ENCODE peak calls at places on chromosomes 11 and 22, in five cellular contexts. C is GM12878, W is HepG2, E is HCT116, X is K562. A is an unnamed sample.
A peak's percentile ranks its signal among the peaks of the same experiment; 100 is the strongest.

GRCh38 chr11:587978-588380 is 11.7 kb downstream of the PHRF1 start:
- DNase-seq in C (no peak), W (peak; percentile 96), E (no peak), X (peak; percentile 79), A (no peak)

GRCh38 chr11:33829430-33830141 is 55.3 kb upstream of the FBXO3 start:
- DNase-seq in C (peak; percentile 28), W (peak; percentile 13), E (peak; percentile 40), X (peak; percentile 77), A (peak; percentile 85)

GRCh38 chr11:47387944-47388696 is 9.8 kb upstream of the SPI1 start:
- DNase-seq in C (no peak), W (no peak), E (no peak), X (no peak), A (no peak)

GRCh38 chr22:44884562-44884961 is 125.2 kb downstream of the PHF21B start:
- DNase-seq in C (no peak), W (no peak), E (no peak), X (no peak), A (no peak)

GRCh38 chr11:92227233-92227593 is 2.6 kb downstream of the FAT3 start:
- DNase-seq in C (no peak), W (no peak), E (no peak), X (no peak), A (peak; percentile 50)

GRCh38 chr11:55658031-55658573 is 3.9 kb upstream of the OR4C6 start:
- DNase-seq in C (peak; percentile 59), W (no peak), E (no peak), X (no peak), A (no peak)

GRCh38 chr22:37295213-37295886 is 13.0 kb downstream of the CYTH4 start:
- DNase-seq in C (no peak), W (no peak), E (no peak), X (no peak), A (no peak)

GRCh38 chr22:22368516-22368915 is 123.9 kb downstream of the VPREB1 start:
- DNase-seq in C (no peak), W (no peak), E (no peak), X (no peak), A (no peak)

GRCh38 chr11:124285610-124286344 is 28.0 kb downstream of the OR8D1 start:
- DNase-seq in C (no peak), W (no peak), E (no peak), X (no peak), A (no peak)

GRCh38 chr22:33842421-33843094 is 77.7 kb downstream of the LARGE1 start:
- DNase-seq in C (no peak), W (no peak), E (no peak), X (no peak), A (no peak)

GRCh38 chr11:66586136-66586535 is 6.7 kb downstream of the CCDC87 start:
- DNase-seq in C (no peak), W (peak; percentile 39), E (no peak), X (no peak), A (no peak)

GRCh38 chr11:57515332-57516060 is at the start of gene SLC43A1:
- DNase-seq in C (no peak), W (peak; percentile 46), E (no peak), X (peak; percentile 84), A (peak; percentile 40)

GRCh38 chr11:112588252-112588668 is 327.6 kb upstream of the PLET1 start:
- DNase-seq in C (peak; percentile 40), W (peak; percentile 71), E (peak; percentile 83), X (peak; percentile 72), A (peak; percentile 65)

GRCh38 chr11:13311570-13311969 is 34.0 kb downstream of the BMAL1 start:
- DNase-seq in C (no peak), W (no peak), E (no peak), X (no peak), A (no peak)

GRCh38 chr11:3838504-3838903 is 2.3 kb downstream of the RHOG start:
- DNase-seq in C (no peak), W (no peak), E (no peak), X (no peak), A (no peak)

GRCh38 chr11:3840289-3840869 is 380 bp downstream of the RHOG start:
- DNase-seq in C (no peak), W (no peak), E (no peak), X (no peak), A (no peak)

GRCh38 chr11:3841426-3842304 is 906 bp upstream of the RHOG start:
- DNase-seq in C (peak; percentile 79), W (peak; percentile 79), E (peak; percentile 68), X (peak; percentile 94), A (peak; percentile 59)

GRCh38 chr11:3837793-3838192 is 3.0 kb downstream of the RHOG start:
- DNase-seq in C (no peak), W (no peak), E (no peak), X (peak; percentile 89), A (no peak)

DNA sequence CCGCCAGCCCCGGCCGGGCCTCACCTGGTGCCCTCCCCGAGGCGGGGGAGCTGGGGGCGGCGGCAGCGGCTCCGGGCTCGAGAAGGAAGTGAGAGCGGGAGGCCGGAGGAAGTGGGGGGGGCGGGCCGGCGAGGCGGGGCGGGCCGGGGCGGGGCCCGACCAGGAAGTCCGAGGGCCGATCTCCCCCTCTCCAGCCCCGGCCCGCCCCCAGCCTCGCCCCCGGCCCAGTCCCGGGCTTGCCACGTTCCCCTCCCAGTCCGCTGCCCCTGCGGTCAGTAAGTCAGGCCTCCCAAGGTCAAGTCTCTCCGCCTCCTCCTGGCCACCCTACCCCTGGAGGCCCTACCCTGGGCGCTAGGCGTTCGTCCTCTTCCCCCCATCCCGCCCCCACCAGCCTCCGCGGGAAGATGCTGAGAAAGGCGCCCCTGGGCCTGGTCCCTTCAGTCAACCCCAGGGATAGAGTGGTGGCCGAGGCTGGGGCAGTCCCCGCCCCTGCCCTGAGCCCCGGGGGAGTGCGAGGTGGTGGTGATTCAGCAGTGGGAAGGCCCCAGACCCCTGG is at the start of gene RHOG:
- DNase-seq in C (no peak), W (peak; percentile 35), E (no peak), X (peak; percentile 92), A (peak; percentile 57)
- TF ChIP-seq JUND in C (no peak), W (no peak), E (no peak), X (peak; percentile 60), A (no peak)

DNA sequence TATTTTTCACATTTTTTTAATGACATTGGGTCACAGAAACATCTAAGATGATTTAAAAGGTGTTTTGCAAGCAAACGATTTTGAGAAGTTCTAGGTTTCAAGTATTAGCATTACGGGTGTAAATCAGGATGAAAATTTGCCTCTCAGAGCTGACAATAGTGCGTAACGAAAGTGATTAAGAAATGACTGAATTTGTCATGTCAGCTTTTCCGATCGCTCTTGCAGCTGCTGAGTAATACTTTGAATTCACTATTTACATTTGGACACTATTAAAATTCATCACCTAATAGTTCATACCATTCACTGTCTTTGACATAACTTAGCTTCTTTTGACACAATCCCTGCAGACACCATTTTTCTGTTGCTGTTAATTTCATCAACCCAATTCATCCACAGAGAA is 205.2 kb downstream of the SOX6 start:
- DNase-seq in C (no peak), W (no peak), E (no peak), X (no peak), A (no peak)
- TF ChIP-seq JUND in C (no peak), W (no peak), E (no peak), X (no peak), A (no peak)

GRCh38 chr11:15893080-15893492 is 463.3 kb downstream of the SOX6 start:
- DNase-seq in C (no peak), W (no peak), E (no peak), X (peak; percentile 35), A (peak; percentile 45)
- TF ChIP-seq JUND in C (no peak), W (no peak), E (no peak), X (no peak), A (no peak)

DNA sequence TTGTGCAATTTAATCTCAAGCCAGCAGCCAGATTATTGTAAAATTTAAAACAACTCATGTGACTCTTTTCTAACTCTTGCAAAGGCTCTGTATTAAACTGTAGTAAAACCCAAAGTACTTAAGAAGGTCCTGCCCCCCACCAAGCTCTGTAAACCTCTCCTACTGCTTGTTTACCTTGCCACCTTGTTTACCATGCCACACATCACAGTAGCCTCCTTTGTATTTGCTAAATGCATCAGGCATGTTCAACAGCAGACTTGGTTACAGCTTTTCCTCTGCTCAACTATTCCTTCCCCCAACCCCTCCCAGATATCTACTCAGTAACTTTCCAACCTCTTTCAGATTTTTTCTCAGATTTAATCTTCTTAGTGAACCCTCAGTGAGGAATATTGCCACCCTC is 861.6 kb downstream of the METTL15 start:
- DNase-seq in C (no peak), W (no peak), E (no peak), X (no peak), A (no peak)
- TF ChIP-seq JUND in C (no peak), W (no peak), E (no peak), X (no peak), A (no peak)

DNA sequence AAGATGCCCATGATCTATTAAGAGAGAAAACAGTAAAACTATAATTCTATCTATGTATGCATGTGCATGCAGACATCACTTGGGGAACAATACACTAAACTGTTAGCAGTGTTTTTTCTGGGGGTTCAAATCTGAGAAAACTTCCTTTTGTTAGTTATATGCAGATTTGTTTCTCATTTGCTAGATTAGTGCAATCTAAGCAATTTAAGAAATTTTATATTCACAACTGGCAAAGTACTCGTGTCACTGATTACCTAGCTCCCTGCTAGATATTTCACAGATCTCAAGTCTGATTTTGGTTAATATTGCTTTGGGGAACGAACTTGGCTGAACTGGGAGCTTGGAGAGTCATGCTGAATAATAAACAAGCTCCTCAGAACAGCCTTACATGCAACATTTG is 14.9 kb upstream of the OSBP start:
- DNase-seq in C (no peak), W (no peak), E (no peak), X (no peak), A (no peak)
- TF ChIP-seq JUND in C (no peak), W (no peak), E (no peak), X (no peak), A (no peak)

GRCh38 chr11:116215471-116216113 is 557.2 kb downstream of the BUD13 start:
- DNase-seq in C (no peak), W (no peak), E (no peak), X (peak; percentile 6), A (no peak)

GRCh38 chr11:116219171-116219635 is 553.6 kb downstream of the BUD13 start:
- DNase-seq in C (no peak), W (no peak), E (no peak), X (no peak), A (no peak)

GRCh38 chr11:116217441-116217840 is 555.3 kb downstream of the BUD13 start:
- DNase-seq in C (no peak), W (no peak), E (no peak), X (no peak), A (no peak)

GRCh38 chr11:116221351-116221750 is 551.4 kb downstream of the BUD13 start:
- DNase-seq in C (no peak), W (no peak), E (no peak), X (no peak), A (no peak)

DNA sequence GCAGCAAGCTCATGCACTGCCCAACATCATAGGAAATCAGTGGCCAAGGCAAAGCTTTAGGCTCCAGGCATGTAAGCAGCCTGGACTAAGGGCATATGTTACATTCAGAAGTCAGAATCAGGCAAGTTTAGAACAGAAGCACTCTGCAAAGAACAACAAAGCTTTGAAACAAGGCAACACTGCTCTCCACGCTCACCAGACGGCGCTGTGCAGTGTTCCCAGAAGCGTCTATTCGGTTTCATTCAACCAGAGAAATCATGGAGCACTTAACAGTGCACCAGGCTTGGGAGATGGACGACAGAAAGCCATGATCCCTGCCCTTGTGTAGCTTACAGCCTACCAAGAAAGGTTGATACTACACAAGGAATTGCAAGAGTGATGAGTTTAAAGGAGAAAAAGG is 555.8 kb downstream of the BUD13 start:
- DNase-seq in C (no peak), W (peak; percentile 34), E (peak; percentile 27), X (peak; percentile 55), A (no peak)
- TF ChIP-seq JUND in C (no peak), W (no peak), E (no peak), X (no peak), A (no peak)